ENCODE peak calls at places on chromosomes 11 and 22, in seven cellular contexts. P is lower lobe of right lung, H is tibial artery, D is PC-3, Q is NT2/D1, Y is HL-60, T is bronchial epithelial cell. I is an unnamed sample. For H3K27me3, the result is how much of the 10 kb centered on the place peaks cover.

GRCh38 chr11:103433380-103433779 is 324.2 kb downstream of the DYNC2H1 start:
- DNase-seq in D (peak), T (peak), H (no peak), P (no peak), Q (no peak), Y (no peak), I (no peak)

GRCh38 chr11:72553748-72554147 is 119.4 kb upstream of the CLPB start:
- DNase-seq in D (no peak), P (no peak), Q (peak), H (no peak), Y (peak), T (no peak), I (no peak)

GRCh38 chr11:103619938-103620337 is 416.5 kb upstream of the DDI1 start:
- DNase-seq in P (no peak), Q (no peak), D (no peak), H (no peak), Y (no peak), T (no peak), I (no peak)

GRCh38 chr11:41003339-41003992 is 456.0 kb downstream of the LRRC4C start:
- DNase-seq in T (peak), H (no peak), Y (no peak), P (no peak), Q (no peak), D (peak), I (no peak)

GRCh38 chr11:22832315-22833041 is 2.9 kb upstream of the SVIP start:
- DNase-seq in H (no peak), Y (no peak), T (peak), D (peak), Q (no peak), P (no peak), I (no peak)

GRCh38 chr11:94672636-94673035 is 95.5 kb upstream of the AMOTL1 start:
- DNase-seq in Q (no peak), H (no peak), D (no peak), P (no peak), Y (no peak), T (no peak), I (no peak)

GRCh38 chr22:44210721-44211120 is 30.0 kb downstream of the PARVG start:
- DNase-seq in Y (no peak), P (no peak), H (no peak), Q (no peak), T (no peak), D (no peak), I (no peak)

GRCh38 chr11:128928400-128928799 is 14.3 kb downstream of the TP53AIP1 start:
- DNase-seq in D (no peak), T (peak), Y (no peak), P (no peak), H (no peak), Q (no peak), I (no peak)

GRCh38 chr11:133491680-133492383 is 40.5 kb downstream of the OPCML start:
- DNase-seq in Y (no peak), T (no peak), P (no peak), D (no peak), H (no peak), Q (no peak), I (no peak)

GRCh38 chr22:24950272-24950902 is 2.1 kb upstream of the KIAA1671 start:
- DNase-seq in H (no peak), D (no peak), P (no peak), T (peak), Y (no peak), Q (no peak), I (no peak)

GRCh38 chr22:29524440-29525191 is 28.9 kb downstream of the THOC5 start:
- DNase-seq in P (no peak), D (peak), H (no peak), Q (no peak), Y (peak), T (peak), I (no peak)

GRCh38 chr22:45318168-45318557 is 8.4 kb downstream of the FAM118A start:
- DNase-seq in Y (peak), Q (no peak), H (peak), D (no peak), P (peak), T (peak), I (peak)

GRCh38 chr11:1180947-1181391 is 23.2 kb downstream of the MUC5AC start:
- DNase-seq in P (no peak), D (no peak), Q (no peak), Y (no peak), H (no peak), T (no peak), I (no peak)

GRCh38 chr11:76838422-76839068 is 22.2 kb upstream of the ACER3 start:
- DNase-seq in D (no peak), Q (no peak), Y (no peak), P (no peak), H (no peak), T (no peak), I (no peak)

GRCh38 chr22:46125816-46126770 is 24.2 kb upstream of the PPARA start:
- DNase-seq in Y (no peak), Q (no peak), T (no peak), D (no peak), P (no peak), H (no peak), I (no peak)

GRCh38 chr11:66800720-66801428 is 42.4 kb upstream of the RCE1 start:
- DNase-seq in T (no peak), H (no peak), Q (no peak), P (no peak), D (no peak), Y (no peak), I (no peak)

GRCh38 chr11:14537134-14537599 is 17.0 kb upstream of the PSMA1 start:
- DNase-seq in P (no peak), H (peak), T (peak), D (peak), Q (no peak), Y (peak), I (no peak)

GRCh38 chr22:42945736-42946135 is 69.2 kb downstream of the PACSIN2 start:
- DNase-seq in Q (no peak), D (no peak), H (no peak), Y (peak), P (no peak), T (no peak), I (no peak)

GRCh38 chr11:1109918-1110705 is 35.4 kb downstream of the MUC2 start:
- DNase-seq in Q (no peak), H (no peak), D (no peak), Y (no peak), T (no peak), P (peak), I (no peak)

GRCh38 chr11:27116684-27117083 is 76.1 kb downstream of the BBOX1 start:
- DNase-seq in D (no peak), Y (no peak), T (no peak), P (no peak), Q (no peak), H (no peak), I (no peak)

GRCh38 chr22:37255558-37256006 is 11.5 kb upstream of the RAC2 start:
- DNase-seq in T (no peak), Y (no peak), P (no peak), H (no peak), D (no peak), Q (no peak), I (no peak)

GRCh38 chr11:62431171-62431895 is 12.5 kb downstream of the SCGB1A1 start:
- DNase-seq in Y (no peak), T (no peak), D (peak), H (no peak), P (no peak), Q (no peak), I (no peak)

GRCh38 chr11:70433966-70434812 is 35.9 kb downstream of the CTTN start:
- DNase-seq in T (no peak), D (no peak), Y (no peak), P (no peak), H (no peak), Q (no peak), I (no peak)

GRCh38 chr11:123560001-123560400 is 94.4 kb downstream of the SCN3B start:
- DNase-seq in Q (no peak), H (peak), D (no peak), P (no peak), T (peak), Y (peak), I (no peak)

GRCh38 chr11:109512680-109513079 is 90.7 kb downstream of the C11orf87 start:
- DNase-seq in T (no peak), D (no peak), H (no peak), Q (no peak), Y (peak), P (no peak), I (no peak)

DNA sequence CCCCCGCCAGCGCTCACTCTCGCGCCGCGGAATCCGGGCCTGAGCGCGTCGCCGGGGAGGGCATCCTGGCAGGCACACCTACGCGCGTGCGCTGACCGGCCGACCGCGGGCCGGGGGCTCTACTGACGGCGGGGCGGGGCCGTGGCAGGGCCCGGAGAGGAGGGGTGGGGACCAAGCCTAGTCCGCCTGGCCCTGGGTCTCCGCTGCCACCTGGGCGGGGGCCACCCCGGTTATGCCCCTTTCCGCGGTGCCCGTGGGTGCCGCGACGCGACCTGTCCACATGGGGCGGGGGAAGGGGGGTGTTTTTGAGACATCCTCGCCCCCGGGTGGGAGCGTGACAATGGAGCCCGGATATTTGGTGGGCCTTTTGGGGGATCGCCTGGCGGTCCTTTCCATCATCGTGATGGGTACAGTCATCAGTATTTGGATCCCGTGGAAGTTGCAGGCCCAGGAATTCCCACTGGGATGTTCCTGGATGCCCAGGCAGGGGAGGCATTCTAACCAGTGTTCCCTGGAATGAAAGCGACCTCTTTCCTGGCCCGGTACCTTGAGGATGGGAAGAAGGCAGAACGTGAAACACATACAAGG is 2.2 kb downstream of the NCAM1 start:
- DNase-seq in Y (no peak), T (no peak), H (no peak), Q (no peak), D (no peak), P (no peak), I (no peak)
- H3K27me3 ChIP-seq in Y (half or more), T (under half), H (under half), Q (under half), D (half or more), P (half or more), I (under half)

GRCh38 chr11:47593492-47593933 is 698 bp downstream of the C1QTNF4 start:
- DNase-seq in Q (no peak), D (no peak), H (no peak), Y (no peak), P (no peak), T (no peak), I (no peak)

GRCh38 chr11:47595967-47596366 is 1.8 kb upstream of the C1QTNF4 start:
- DNase-seq in H (no peak), Y (no peak), P (no peak), D (no peak), T (no peak), Q (no peak), I (no peak)

GRCh38 chr11:47592970-47593369 is 1.2 kb downstream of the C1QTNF4 start:
- DNase-seq in P (no peak), H (no peak), Y (no peak), Q (no peak), D (no peak), T (no peak), I (no peak)

GRCh38 chr11:47593934-47594855 is at the start of gene C1QTNF4:
- DNase-seq in H (no peak), P (no peak), T (no peak), D (no peak), Y (no peak), Q (no peak), I (no peak)

DNA sequence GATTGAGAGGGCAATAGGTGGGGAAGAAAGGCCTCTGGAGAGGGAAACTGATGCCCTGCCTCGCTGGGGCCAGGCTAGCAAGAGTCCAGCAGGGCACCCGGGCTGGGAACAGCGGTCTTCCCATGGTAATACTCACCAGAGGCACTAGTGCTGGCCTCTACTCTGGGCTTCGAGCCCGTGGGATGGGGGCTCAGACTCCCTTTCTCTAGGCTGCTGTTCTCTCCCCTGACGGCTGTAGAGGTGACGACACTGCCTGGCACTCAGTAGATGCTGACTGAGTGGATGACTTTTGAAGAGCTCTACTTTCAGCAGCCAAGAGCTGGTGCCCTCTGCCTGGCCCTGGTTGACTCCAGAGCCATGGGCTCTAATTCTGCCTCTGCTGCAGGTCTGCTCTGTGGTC is 818 bp upstream of the C1QTNF4 start:
- DNase-seq in P (no peak), T (no peak), D (no peak), Y (no peak), Q (no peak), H (no peak), I (no peak)
- H3K4me3 ChIP-seq in P (no peak), T (no peak), D (no peak), Y (no peak), Q (no peak), H (no peak), I (no peak)

GRCh38 chr11:120168960-120169681 is 31.2 kb upstream of the TRIM29 start:
- DNase-seq in T (peak), Q (peak), Y (peak), P (peak), D (peak), H (no peak), I (no peak)
- H3K27me3 ChIP-seq in T (under half), Q (half or more), Y (under half), P (half or more), D (under half), H (under half), I (under half)

GRCh38 chr11:65432686-65433582 is 10.3 kb downstream of the NEAT1 start:
- DNase-seq in H (no peak), T (peak), Q (no peak), D (peak), P (no peak), Y (peak), I (no peak)
- H3K4me3 ChIP-seq in H (peak), T (no peak), Q (no peak), D (no peak), P (peak), Y (no peak), I (no peak)

GRCh38 chr11:16603245-16603644 is 135.2 kb upstream of the C11orf58 start:
- DNase-seq in Y (no peak), T (no peak), H (no peak), Q (no peak), P (no peak), D (no peak), I (no peak)
- H3K27me3 ChIP-seq in Y (half or more), T (under half), H (under half), Q (half or more), P (half or more), D (half or more), I (under half)

GRCh38 chr11:2305862-2306823 is 4.3 kb downstream of the TSPAN32 start:
- DNase-seq in T (no peak), D (no peak), P (peak), Y (peak), H (peak), Q (no peak), I (no peak)
- H3K4me3 ChIP-seq in T (no peak), D (no peak), P (peak), Y (peak), H (no peak), Q (no peak), I (peak)

GRCh38 chr22:22344430-22344829 is 99.8 kb downstream of the VPREB1 start:
- DNase-seq in P (no peak), Y (no peak), T (no peak), D (no peak), Q (no peak), H (no peak), I (no peak)

GRCh38 chr22:22343603-22344276 is 99.2 kb downstream of the VPREB1 start:
- DNase-seq in Q (no peak), H (no peak), P (no peak), T (no peak), Y (peak), D (no peak), I (no peak)

GRCh38 chr22:22342697-22343602 is 98.4 kb downstream of the VPREB1 start:
- DNase-seq in D (peak), Y (peak), P (peak), H (no peak), Q (peak), T (peak), I (peak)

GRCh38 chr22:22345781-22346180 is 101.2 kb downstream of the VPREB1 start:
- DNase-seq in Y (no peak), H (no peak), Q (no peak), D (no peak), P (no peak), T (no peak), I (no peak)

DNA sequence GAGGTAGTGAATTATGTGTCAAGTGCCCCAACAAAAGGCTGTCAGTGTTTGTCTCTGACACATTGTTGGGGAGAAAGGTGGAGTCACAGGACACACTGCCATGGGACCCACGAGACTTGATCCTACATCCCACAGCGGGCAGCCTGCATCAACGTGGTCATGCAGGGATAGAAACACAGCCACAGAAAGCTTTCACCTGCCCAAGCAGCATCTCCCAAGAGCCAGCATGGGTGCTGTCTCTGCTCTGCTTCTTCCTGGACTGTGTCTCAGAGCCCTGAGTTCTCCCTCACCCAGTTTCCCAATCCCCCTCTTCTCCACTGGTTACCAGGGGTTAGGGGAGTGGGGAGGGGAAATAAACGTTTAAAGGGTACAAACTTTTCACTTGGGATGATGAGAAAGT is 97.2 kb downstream of the VPREB1 start:
- DNase-seq in Y (no peak), D (no peak), P (no peak), T (no peak), H (no peak), Q (no peak), I (no peak)
- H3K27me3 ChIP-seq in Y (under half), D (under half), P (under half), T (under half), H (under half), Q (half or more), I (under half)

I was measured in effector memory CD4-positive, alpha-beta T cell.